ENCODE peak calls at places on chromosomes 1 and 21, in six cellular contexts. W is osteocyte, H is ovary, I is thoracic aorta, K is HFFc6, L is left lung. J is an unnamed sample.

GRCh38 chr21:45593162-45594022 is 50.1 kb upstream of the PCBP3 start:
- DNase-seq in W (no peak), H (no peak), I (no peak), K (no peak), L (no peak), J (no peak)

GRCh38 chr1:208178091-208178529 is 66.1 kb downstream of the PLXNA2 start:
- DNase-seq in W (no peak), H (no peak), I (no peak), K (no peak), L (peak; percentile 66), J (no peak)

GRCh38 chr1:167922611-167923074 is 8.7 kb upstream of the ADCY10 start:
- DNase-seq in W (no peak), H (no peak), I (no peak), K (peak; percentile 42), L (no peak), J (no peak)

GRCh38 chr1:222912730-222913129 is 97.9 kb downstream of the DISP1 start:
- DNase-seq in W (no peak), H (no peak), I (no peak), K (no peak), L (no peak), J (no peak)

GRCh38 chr1:44630116-44630515 is 44.2 kb downstream of the TMEM53 start:
- DNase-seq in W (no peak), H (no peak), I (no peak), K (peak; percentile 93), L (no peak), J (no peak)

GRCh38 chr1:30885580-30886513 is 22.7 kb downstream of the SDC3 start:
- DNase-seq in W (no peak), H (no peak), I (no peak), K (no peak), L (no peak), J (no peak)

GRCh38 chr1:40312238-40313205 is 4.6 kb downstream of the COL9A2 start:
- DNase-seq in W (no peak), H (no peak), I (no peak), K (no peak), L (peak; percentile 80), J (no peak)

GRCh38 chr21:34690793-34691175 is 22.0 kb downstream of the CLIC6 start:
- DNase-seq in W (no peak), H (no peak), I (no peak), K (no peak), L (no peak), J (no peak)

GRCh38 chr1:8259498-8260290 is 58.2 kb upstream of the SLC45A1 start:
- DNase-seq in W (no peak), H (peak; percentile 62), I (no peak), K (peak; percentile 21), L (peak; percentile 66), J (no peak)

GRCh38 chr1:165632491-165632890 is 1.5 kb downstream of the MGST3 start:
- DNase-seq in W (no peak), H (no peak), I (no peak), K (no peak), L (no peak), J (no peak)

GRCh38 chr1:165631403-165632151 is 543 bp downstream of the MGST3 start:
- DNase-seq in W (no peak), H (peak; percentile 58), I (peak; percentile 43), K (peak; percentile 92), L (peak; percentile 69), J (no peak)

GRCh38 chr1:165630629-165631402 is at the start of gene MGST3:
- DNase-seq in W (peak; percentile 95), H (peak; percentile 94), I (peak; percentile 81), K (peak; percentile 96), L (peak; percentile 97), J (peak; percentile 81)

GRCh38 chr1:165633624-165634023 is 2.6 kb downstream of the MGST3 start:
- DNase-seq in W (no peak), H (no peak), I (no peak), K (peak; percentile 40), L (no peak), J (no peak)

DNA sequence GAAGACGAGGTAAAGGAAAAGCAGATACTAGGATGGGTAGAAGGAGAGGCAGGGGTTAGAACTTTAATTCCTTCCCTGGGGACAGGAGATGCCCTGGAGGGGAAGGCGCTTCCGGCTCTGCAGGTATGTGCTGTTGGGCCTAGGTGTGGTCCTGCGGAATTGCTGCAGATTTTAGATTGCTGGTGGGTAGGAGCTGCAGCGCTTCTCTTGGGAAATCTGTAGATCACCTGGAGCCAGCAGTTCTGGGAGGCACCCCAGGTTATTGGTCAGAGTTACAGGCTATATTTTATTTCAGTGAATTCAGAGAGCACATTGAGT is 1.1 kb downstream of the MGST3 start:
- DNase-seq in W (no peak), H (no peak), I (no peak), K (no peak), L (no peak), J (no peak)
- TF ChIP-seq CTCF in W (no peak), H (no peak), I (no peak), K (no peak), L (no peak), J (no peak)

DNA sequence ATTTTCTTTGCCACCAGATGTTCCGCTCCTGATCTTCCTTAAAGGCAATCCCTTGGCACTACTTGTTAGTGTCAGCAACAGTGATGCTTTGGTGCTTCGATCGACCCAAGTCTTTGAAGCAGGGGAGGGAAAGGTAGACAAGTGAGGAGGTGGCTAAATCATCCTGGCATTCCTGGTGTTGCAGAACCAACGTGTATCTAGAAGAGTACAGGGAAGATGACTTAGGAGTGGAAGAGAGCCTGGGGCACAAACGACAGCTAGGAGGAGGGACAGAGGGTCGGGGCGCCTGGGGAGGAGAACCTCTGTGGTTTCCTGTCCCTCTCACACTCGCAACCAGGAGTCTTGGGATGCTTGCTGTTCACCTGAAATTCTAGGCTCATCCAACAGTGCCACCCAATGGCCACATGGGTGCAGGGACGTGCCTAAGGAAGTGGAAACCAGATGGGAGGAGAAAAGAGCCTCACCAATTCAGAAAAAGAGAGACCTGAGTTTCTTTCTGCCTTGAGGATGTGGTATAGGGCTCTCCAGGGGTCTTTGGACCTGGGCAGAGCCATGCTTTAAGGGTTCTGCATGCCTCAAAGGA is 9.5 kb upstream of the KCNA2 start:
- DNase-seq in W (no peak), H (peak; percentile 38), I (no peak), K (peak; percentile 63), L (peak; percentile 59), J (peak; percentile 48)
- TF ChIP-seq CTCF in W (peak; percentile 75), H (peak; percentile 29), I (peak; percentile 73), K (peak; percentile 83), L (peak; percentile 74), J (peak; percentile 73)

GRCh38 chr1:178581351-178581951 is 68.5 kb downstream of the TEX35 start:
- DNase-seq in W (peak; percentile 77), H (no peak), I (no peak), K (no peak), L (no peak), J (no peak)
- TF ChIP-seq CTCF in W (no peak), H (no peak), I (no peak), K (no peak), L (no peak), J (no peak)

GRCh38 chr1:163820748-163821147 is 499.0 kb downstream of the NUF2 start:
- DNase-seq in W (no peak), H (no peak), I (no peak), K (no peak), L (no peak), J (no peak)
- TF ChIP-seq CTCF in W (peak; percentile 38), H (no peak), I (no peak), K (peak; percentile 77), L (no peak), J (no peak)

GRCh38 chr1:237737938-237738610 is 152.6 kb downstream of the ZP4 start:
- DNase-seq in W (no peak), H (no peak), I (no peak), K (no peak), L (no peak), J (no peak)

GRCh38 chr1:237737448-237737847 is 153.3 kb downstream of the ZP4 start:
- DNase-seq in W (no peak), H (no peak), I (no peak), K (no peak), L (no peak), J (no peak)

GRCh38 chr1:237732657-237733056 is 158.1 kb downstream of the ZP4 start:
- DNase-seq in W (no peak), H (no peak), I (no peak), K (no peak), L (no peak), J (no peak)

GRCh38 chr1:237740831-237741230 is 149.9 kb downstream of the ZP4 start:
- DNase-seq in W (no peak), H (no peak), I (no peak), K (no peak), L (no peak), J (no peak)

DNA sequence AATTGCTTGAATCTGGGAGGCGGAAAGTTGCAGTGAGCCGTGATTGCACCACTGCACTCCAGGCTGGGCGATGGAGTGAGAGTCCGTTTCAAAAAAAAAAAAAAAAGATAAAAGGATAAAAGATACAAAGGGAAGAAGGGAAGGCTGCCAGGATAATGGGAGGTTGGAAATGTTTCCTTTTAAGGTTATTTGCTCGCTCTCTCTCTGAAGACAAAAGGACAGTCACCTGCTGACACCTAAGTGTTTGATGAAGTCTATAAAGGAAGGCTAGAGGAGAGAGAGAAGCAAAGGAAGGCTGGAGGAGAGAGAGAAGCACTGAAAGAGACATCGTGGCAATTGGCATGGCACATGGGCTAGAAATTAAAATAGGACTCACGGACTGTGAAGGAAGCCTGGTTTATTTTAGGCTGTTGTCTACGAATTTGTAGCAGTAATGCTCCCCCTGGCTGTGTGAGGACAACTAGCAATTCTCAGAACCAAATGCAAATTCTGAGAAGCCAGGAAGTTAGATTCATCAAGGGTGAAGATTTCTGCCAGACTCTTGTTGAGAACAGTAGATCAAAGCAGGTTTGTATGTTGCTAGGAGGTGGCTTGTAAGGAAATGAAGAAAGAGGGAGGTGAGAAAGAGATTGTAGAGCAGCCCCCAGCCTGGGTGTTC is 154.2 kb downstream of the ZP4 start:
- DNase-seq in W (no peak), H (no peak), I (no peak), K (no peak), L (no peak), J (no peak)
- TF ChIP-seq CTCF in W (no peak), H (no peak), I (no peak), K (peak; percentile 40), L (no peak), J (peak; percentile 20)

GRCh38 chr1:12290828-12291227 is 61.0 kb downstream of the VPS13D start:
- DNase-seq in W (no peak), H (no peak), I (no peak), K (no peak), L (no peak), J (no peak)
- TF ChIP-seq CTCF in W (no peak), H (no peak), I (no peak), K (no peak), L (no peak), J (no peak)

DNA sequence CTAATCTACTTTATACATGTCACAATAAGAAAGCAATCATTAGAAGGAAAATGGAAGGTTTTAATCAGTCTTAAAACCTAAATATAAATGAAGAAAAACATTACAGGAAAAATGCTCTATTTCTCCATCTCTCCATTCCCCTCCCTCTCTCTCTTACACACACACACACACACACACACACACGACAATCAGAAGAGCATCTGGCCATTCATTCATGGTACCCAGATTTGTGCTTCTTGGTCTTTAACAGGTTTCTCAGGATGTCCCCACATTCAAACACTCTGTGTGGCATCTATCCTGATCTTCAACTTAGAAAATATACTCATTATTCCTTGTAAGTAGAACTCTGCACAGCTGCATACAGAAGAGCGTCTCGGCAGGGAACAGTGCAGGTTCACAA is 801 bp downstream of the LRRC40 start:
- DNase-seq in W (no peak), H (no peak), I (no peak), K (no peak), L (no peak), J (no peak)
- TF ChIP-seq CTCF in W (no peak), H (no peak), I (no peak), K (no peak), L (no peak), J (no peak)